ENCODE peak calls at places on chromosomes 16 and 17, in four cellular contexts. M, Z, A and X are unnamed samples.

GRCh38 chr16:2527784-2528100 is 3.5 kb downstream of the CEMP1 start:
- DNase-seq in M (no peak), Z (no peak), A (no peak), X (no peak)

GRCh38 chr16:30108059-30108855 is 5.1 kb downstream of the GDPD3 start:
- DNase-seq in M (no peak), Z (no peak), A (no peak), X (no peak)

GRCh38 chr17:82030470-82031302 is 792 bp upstream of the RAC3 start:
- DNase-seq in M (no peak), Z (peak; percentile 97), A (peak; percentile 71), X (peak; percentile 96)

GRCh38 chr17:63095879-63096278 is 129.8 kb downstream of the TANC2 start:
- DNase-seq in M (no peak), Z (no peak), A (no peak), X (no peak)

GRCh38 chr17:34318474-34318873 is 761 bp upstream of the CCL8 start:
- DNase-seq in M (no peak), Z (peak; percentile 56), A (peak; percentile 53), X (no peak)

GRCh38 chr16:69520800-69521602 is 44.8 kb upstream of the NFAT5 start:
- DNase-seq in M (peak; percentile 65), Z (no peak), A (no peak), X (no peak)

GRCh38 chr16:20853076-20853597 is 46.8 kb downstream of the REXO5 start:
- DNase-seq in M (no peak), Z (no peak), A (no peak), X (no peak)

GRCh38 chr16:426115-426905 is 861 bp downstream of the RAB11FIP3 start:
- DNase-seq in M (no peak), Z (peak; percentile 63), A (peak; percentile 37), X (peak; percentile 70)

GRCh38 chr16:27646811-27647210 is 96.9 kb downstream of the KATNIP start:
- DNase-seq in M (no peak), Z (no peak), A (no peak), X (no peak)

GRCh38 chr17:44119062-44119461 is 4.4 kb downstream of the HDAC5 start:
- DNase-seq in M (no peak), Z (no peak), A (no peak), X (no peak)

GRCh38 chr17:72122002-72122310 is 1.1 kb downstream of the SOX9 start:
- DNase-seq in M (no peak), Z (no peak), A (no peak), X (no peak)

GRCh38 chr16:1770328-1771071 is 843 bp downstream of the NME3 start:
- DNase-seq in M (no peak), Z (peak; percentile 76), A (peak; percentile 43), X (peak; percentile 76)

GRCh38 chr16:12406840-12407690 is 396.6 kb downstream of the CPPED1 start:
- DNase-seq in M (no peak), Z (no peak), A (no peak), X (no peak)

GRCh38 chr17:81189670-81190530 is 23.9 kb upstream of the AATK start:
- DNase-seq in M (no peak), Z (no peak), A (no peak), X (peak; percentile 74)

GRCh38 chr17:37714897-37715296 is 30.0 kb downstream of the HNF1B start:
- DNase-seq in M (no peak), Z (no peak), A (no peak), X (no peak)

GRCh38 chr16:19604911-19605310 is 49.4 kb downstream of the VPS35L start:
- DNase-seq in M (no peak), Z (no peak), A (no peak), X (no peak)

GRCh38 chr17:56629450-56630187 is 36.1 kb downstream of the NOG start:
- DNase-seq in M (no peak), Z (peak; percentile 50), A (peak; percentile 43), X (peak; percentile 36)

GRCh38 chr17:81512984-81513668 is 527 bp upstream of the ACTG1 start:
- DNase-seq in M (no peak), Z (no peak), A (no peak), X (no peak)

GRCh38 chr17:43814026-43814425 is 18.9 kb downstream of the MPP3 start:
- DNase-seq in M (no peak), Z (peak; percentile 58), A (no peak), X (no peak)

GRCh38 chr17:44642861-44643260 is 13.4 kb upstream of the MEIOC start:
- DNase-seq in M (no peak), Z (no peak), A (no peak), X (no peak)

GRCh38 chr17:7854851-7855642 is at the start of gene TMEM88:
- DNase-seq in M (no peak), Z (peak; percentile 66), A (no peak), X (no peak)

GRCh38 chr17:3544365-3544764 is 13.2 kb downstream of the TRPV3 start:
- DNase-seq in M (no peak), Z (no peak), A (no peak), X (no peak)

GRCh38 chr17:17161759-17162158 is 44.4 kb downstream of the PLD6 start:
- DNase-seq in M (no peak), Z (no peak), A (no peak), X (no peak)

GRCh38 chr16:49346459-49346858 is 27.1 kb upstream of the C16orf78 start:
- DNase-seq in M (no peak), Z (no peak), A (no peak), X (no peak)

GRCh38 chr17:10210151-10210574 is 11.8 kb upstream of the GAS7 start:
- DNase-seq in M (no peak), Z (peak; percentile 48), A (no peak), X (no peak)

GRCh38 chr16:84294196-84295142 is at the start of gene WFDC1:
- DNase-seq in M (no peak), Z (peak; percentile 58), A (no peak), X (peak; percentile 68)

GRCh38 chr17:77098884-77099545 is 41.8 kb upstream of the SEC14L1 start:
- DNase-seq in M (no peak), Z (no peak), A (no peak), X (no peak)

GRCh38 chr16:31242197-31242596 is 17.6 kb upstream of the ITGAM start:
- DNase-seq in M (no peak), Z (no peak), A (no peak), X (no peak)

GRCh38 chr16:17983847-17984639 is 352.5 kb downstream of the NPIPA8 start:
- DNase-seq in M (no peak), Z (no peak), A (no peak), X (no peak)

GRCh38 chr16:11232852-11233726 is 22.9 kb downstream of the SOCS1 start:
- DNase-seq in M (no peak), Z (peak; percentile 69), A (peak; percentile 78), X (no peak)
- TF ChIP-seq NRF1 in M (no peak), Z (no peak), A (peak; percentile 80), X (no peak)

GRCh38 chr17:40616592-40616991 is 31.0 kb downstream of the SMARCE1 start:
- DNase-seq in M (no peak), Z (no peak), A (no peak), X (no peak)

GRCh38 chr17:40614431-40615294 is 33.0 kb downstream of the SMARCE1 start:
- DNase-seq in M (no peak), Z (no peak), A (no peak), X (no peak)

GRCh38 chr17:40613755-40614154 is 33.9 kb downstream of the SMARCE1 start:
- DNase-seq in M (no peak), Z (no peak), A (no peak), X (no peak)

GRCh38 chr17:40615989-40616476 is 31.6 kb downstream of the SMARCE1 start:
- DNase-seq in M (no peak), Z (no peak), A (no peak), X (no peak)

DNA sequence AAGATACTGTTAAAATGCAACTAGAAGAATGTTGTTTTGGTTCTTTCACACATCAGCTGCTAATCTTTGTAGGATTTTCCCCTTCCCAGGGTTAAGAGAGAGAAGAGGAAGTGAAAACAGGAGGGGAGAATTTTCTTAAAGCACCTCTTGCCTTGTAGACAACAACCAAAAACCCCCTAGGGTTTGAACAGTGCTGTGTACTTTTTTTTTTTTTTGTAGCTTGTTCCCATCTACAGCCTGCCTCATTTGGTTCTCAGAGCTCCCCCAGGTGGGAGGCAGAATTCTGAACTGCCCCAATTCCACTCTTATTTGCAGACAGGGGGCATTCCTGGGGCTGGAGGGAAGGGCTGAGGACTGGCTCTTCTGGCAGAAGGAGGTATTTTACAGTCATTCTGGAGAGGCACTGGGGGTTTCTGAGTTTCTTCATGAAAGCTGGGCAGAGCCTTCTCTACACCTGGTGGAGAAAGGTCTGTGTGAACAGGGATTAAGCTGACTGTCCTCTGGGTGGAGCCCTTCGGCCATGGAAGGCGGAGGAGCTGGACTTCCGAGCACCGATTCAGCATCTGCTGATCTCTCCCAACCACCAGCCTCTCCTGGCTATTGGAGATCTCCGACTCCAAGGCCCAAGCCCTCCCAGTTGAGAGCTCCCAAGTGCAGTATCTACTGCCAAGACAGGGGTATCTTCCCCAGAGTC is 32.2 kb downstream of the SMARCE1 start:
- DNase-seq in M (peak; percentile 93), Z (peak; percentile 77), A (peak; percentile 52), X (peak; percentile 41)
- TF ChIP-seq NRF1 in M (no peak), Z (no peak), A (no peak), X (no peak)

GRCh38 chr16:54054237-54054780 is 232.3 kb downstream of the IRX3 start:
- DNase-seq in M (no peak), Z (no peak), A (no peak), X (no peak)

GRCh38 chr16:54048994-54049929 is 237.3 kb downstream of the IRX3 start:
- DNase-seq in M (no peak), Z (peak; percentile 56), A (no peak), X (peak; percentile 44)

GRCh38 chr16:54051821-54052220 is 234.8 kb downstream of the IRX3 start:
- DNase-seq in M (no peak), Z (no peak), A (no peak), X (no peak)

GRCh38 chr16:54052271-54052670 is 234.3 kb downstream of the IRX3 start:
- DNase-seq in M (no peak), Z (no peak), A (no peak), X (no peak)

GRCh38 chr16:54050281-54051210 is 236.0 kb downstream of the IRX3 start:
- DNase-seq in M (no peak), Z (no peak), A (no peak), X (no peak)
- TF ChIP-seq NRF1 in M (no peak), Z (no peak), A (no peak), X (no peak)

GRCh38 chr16:4034963-4035362 is 81.3 kb downstream of the ADCY9 start:
- DNase-seq in M (no peak), Z (no peak), A (no peak), X (no peak)
- TF ChIP-seq NRF1 in M (no peak), Z (no peak), A (no peak), X (no peak)

DNA sequence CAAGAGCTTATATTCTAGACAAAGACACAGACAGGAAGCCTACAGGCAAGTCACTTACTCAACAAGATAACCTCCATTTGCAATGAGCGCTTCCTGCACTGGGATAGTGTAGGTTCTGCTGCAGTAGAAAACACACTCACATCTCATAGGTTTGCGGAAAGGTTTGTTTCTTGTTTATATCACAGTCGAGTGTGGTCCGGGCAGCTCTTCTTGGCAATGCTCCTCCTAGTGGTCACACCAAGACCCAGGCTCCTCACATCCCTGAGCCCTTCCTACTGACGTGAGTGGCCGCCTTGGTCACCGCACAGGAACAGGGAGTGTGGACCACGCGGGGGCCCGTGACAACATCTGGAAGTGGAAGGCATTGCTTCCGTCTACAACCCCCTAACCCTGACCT is 48.0 kb upstream of the RBFOX3 start:
- DNase-seq in M (no peak), Z (peak; percentile 64), A (peak; percentile 38), X (peak; percentile 77)
- TF ChIP-seq NRF1 in M (no peak), Z (no peak), A (no peak), X (no peak)

GRCh38 chr17:1997587-1998425 is 27.3 kb downstream of the RTN4RL1 start:
- DNase-seq in M (no peak), Z (peak; percentile 68), A (no peak), X (no peak)
- TF ChIP-seq NRF1 in M (no peak), Z (no peak), A (no peak), X (no peak)